ENCODE peak calls at places on chromosomes 16 and 17, in four cellular contexts. One of them, this sample, is unnamed.

GRCh38 chr17:46943511-46944393 is 20.8 kb downstream of the GOSR2 start:
- DNase-seq in SK-N-SH: peak
- DNase-seq in K562: peak
- DNase-seq in H1: peak
- DNase-seq in this sample: peak

GRCh38 chr17:6173653-6174052 is 103.5 kb downstream of the WSCD1 start:
- DNase-seq in H1: no peak
- DNase-seq in SK-N-SH: no peak
- DNase-seq in K562: no peak
- DNase-seq in this sample: no peak

GRCh38 chr17:28328325-28328724 is 6.9 kb downstream of the IFT20 start:
- DNase-seq in K562: no peak
- DNase-seq in H1: no peak
- DNase-seq in SK-N-SH: no peak
- DNase-seq in this sample: no peak

GRCh38 chr17:63700528-63701441 is 860 bp upstream of the LIMD2 start:
- DNase-seq in SK-N-SH: peak
- DNase-seq in K562: no peak
- DNase-seq in H1: peak
- DNase-seq in this sample: peak

GRCh38 chr17:42078396-42079042 is 19.8 kb downstream of the ZNF385C start:
- DNase-seq in K562: peak
- DNase-seq in H1: no peak
- DNase-seq in SK-N-SH: no peak
- DNase-seq in this sample: no peak

GRCh38 chr17:33335491-33336173 is 42.5 kb upstream of the ASIC2 start:
- DNase-seq in K562: peak
- DNase-seq in H1: peak
- DNase-seq in SK-N-SH: no peak
- DNase-seq in this sample: peak

GRCh38 chr16:79525132-79525531 is 75.4 kb downstream of the MAF start:
- DNase-seq in H1: no peak
- DNase-seq in SK-N-SH: no peak
- DNase-seq in K562: no peak
- DNase-seq in this sample: no peak

GRCh38 chr16:82671743-82672142 is 45.0 kb downstream of the CDH13 start:
- DNase-seq in SK-N-SH: no peak
- DNase-seq in H1: peak
- DNase-seq in K562: no peak
- DNase-seq in this sample: peak

GRCh38 chr17:73003487-73003886 is 89.0 kb downstream of the SLC39A11 start:
- DNase-seq in K562: no peak
- DNase-seq in H1: no peak
- DNase-seq in SK-N-SH: no peak
- DNase-seq in this sample: no peak

GRCh38 chr16:24838554-24839266 is 7.1 kb upstream of the SLC5A11 start:
- DNase-seq in H1: no peak
- DNase-seq in SK-N-SH: no peak
- DNase-seq in K562: peak
- DNase-seq in this sample: no peak

GRCh38 chr16:3689731-3690130 is 27.6 kb downstream of the TRAP1 start:
- DNase-seq in H1: no peak
- DNase-seq in K562: no peak
- DNase-seq in SK-N-SH: no peak
- DNase-seq in this sample: no peak

GRCh38 chr16:76535-77272 is 1.3 kb upstream of the MPG start:
- DNase-seq in SK-N-SH: no peak
- DNase-seq in K562: peak
- DNase-seq in H1: no peak
- DNase-seq in this sample: no peak

GRCh38 chr16:65068151-65068740 is 53.6 kb downstream of the CDH11 start:
- DNase-seq in K562: no peak
- DNase-seq in SK-N-SH: no peak
- DNase-seq in H1: no peak
- DNase-seq in this sample: no peak

GRCh38 chr17:6365187-6365943 is 69.6 kb downstream of the AIPL1 start:
- DNase-seq in H1: peak
- DNase-seq in SK-N-SH: no peak
- DNase-seq in K562: no peak
- DNase-seq in this sample: no peak

GRCh38 chr16:383326-384020 is 1.7 kb upstream of the PGAP6 start:
- DNase-seq in H1: peak
- DNase-seq in K562: no peak
- DNase-seq in SK-N-SH: no peak
- DNase-seq in this sample: peak

GRCh38 chr17:74524751-74525725 is 6.2 kb downstream of the CD300LB start:
- DNase-seq in K562: no peak
- DNase-seq in H1: no peak
- DNase-seq in SK-N-SH: peak
- DNase-seq in this sample: no peak

GRCh38 chr16:56245197-56245596 is 53.9 kb downstream of the GNAO1 start:
- DNase-seq in H1: no peak
- DNase-seq in K562: no peak
- DNase-seq in SK-N-SH: no peak
- DNase-seq in this sample: no peak

GRCh38 chr16:67645397-67646121 is 615 bp downstream of the CARMIL2 start:
- DNase-seq in SK-N-SH: no peak
- DNase-seq in K562: no peak
- DNase-seq in H1: no peak
- DNase-seq in this sample: peak

GRCh38 chr17:43356999-43357398 is 41.8 kb upstream of the ARL4D start:
- DNase-seq in H1: no peak
- DNase-seq in SK-N-SH: no peak
- DNase-seq in K562: no peak
- DNase-seq in this sample: no peak

GRCh38 chr16:25868041-25868600 is 176.4 kb downstream of the HS3ST4 start:
- DNase-seq in SK-N-SH: no peak
- DNase-seq in H1: no peak
- DNase-seq in K562: no peak
- DNase-seq in this sample: no peak

GRCh38 chr16:53098526-53099317 is 43.9 kb downstream of the CHD9 start:
- DNase-seq in H1: peak
- DNase-seq in K562: peak
- DNase-seq in SK-N-SH: peak
- DNase-seq in this sample: peak

GRCh38 chr16:648071-648785 is 937 bp upstream of the WDR90 start:
- DNase-seq in SK-N-SH: peak
- DNase-seq in K562: no peak
- DNase-seq in H1: peak
- DNase-seq in this sample: peak

GRCh38 chr16:84751947-84752346 is 52.1 kb downstream of the USP10 start:
- DNase-seq in H1: peak
- DNase-seq in SK-N-SH: no peak
- DNase-seq in K562: no peak
- DNase-seq in this sample: no peak

GRCh38 chr16:24382929-24383328 is 126.8 kb downstream of the CACNG3 start:
- DNase-seq in H1: peak
- DNase-seq in SK-N-SH: no peak
- DNase-seq in K562: no peak
- DNase-seq in this sample: no peak

GRCh38 chr16:11621920-11622651 is 35.4 kb upstream of the LITAF start:
- DNase-seq in H1: no peak
- DNase-seq in K562: no peak
- DNase-seq in SK-N-SH: peak
- DNase-seq in this sample: no peak

GRCh38 chr17:54117452-54117851 is 294.7 kb downstream of the KIF2B start:
- DNase-seq in H1: no peak
- DNase-seq in SK-N-SH: no peak
- DNase-seq in K562: no peak
- DNase-seq in this sample: no peak

GRCh38 chr16:85237817-85238216 is 125.5 kb upstream of the CIBAR2 start:
- DNase-seq in K562: no peak
- DNase-seq in SK-N-SH: no peak
- DNase-seq in H1: no peak
- DNase-seq in this sample: no peak

GRCh38 chr16:50297301-50298074 is 31.1 kb downstream of the ADCY7 start:
- DNase-seq in H1: no peak
- DNase-seq in SK-N-SH: peak
- DNase-seq in K562: no peak
- DNase-seq in this sample: no peak

GRCh38 chr16:88749358-88749757 is 35.7 kb downstream of the PIEZO1 start:
- DNase-seq in H1: no peak
- DNase-seq in K562: no peak
- DNase-seq in SK-N-SH: no peak
- DNase-seq in this sample: no peak

GRCh38 chr17:15403276-15403939 is 62.0 kb upstream of the TEKT3 start:
- DNase-seq in SK-N-SH: no peak
- DNase-seq in K562: no peak
- DNase-seq in H1: no peak
- DNase-seq in this sample: no peak

GRCh38 chr17:70120420-70120819 is 45.4 kb downstream of the KCNJ16 start:
- DNase-seq in K562: no peak
- DNase-seq in SK-N-SH: no peak
- DNase-seq in H1: no peak
- DNase-seq in this sample: no peak

GRCh38 chr16:72783716-72784320 is 264.1 kb downstream of the ZFHX3 start:
- DNase-seq in K562: no peak
- DNase-seq in SK-N-SH: no peak
- DNase-seq in H1: no peak
- DNase-seq in this sample: no peak

GRCh38 chr17:41339571-41340169 is 11.0 kb downstream of the KRT33A start:
- DNase-seq in H1: peak
- DNase-seq in SK-N-SH: no peak
- DNase-seq in K562: no peak
- DNase-seq in this sample: no peak

GRCh38 chr17:78174870-78175642 is 6.7 kb downstream of the SYNGR2 start:
- DNase-seq in H1: peak
- DNase-seq in K562: no peak
- DNase-seq in SK-N-SH: no peak
- DNase-seq in this sample: peak

GRCh38 chr17:61204456-61204855 is 195.2 kb upstream of the TBX2 start:
- DNase-seq in H1: no peak
- DNase-seq in SK-N-SH: no peak
- DNase-seq in K562: no peak
- DNase-seq in this sample: no peak

GRCh38 chr16:89407282-89407924 is 83.0 kb downstream of the ANKRD11 start:
- DNase-seq in SK-N-SH: no peak
- DNase-seq in H1: no peak
- DNase-seq in K562: no peak
- DNase-seq in this sample: no peak

GRCh38 chr17:32127156-32127897 is 15.0 kb upstream of the RHOT1 start:
- DNase-seq in SK-N-SH: peak
- DNase-seq in H1: peak
- DNase-seq in K562: peak
- DNase-seq in this sample: peak

DNA sequence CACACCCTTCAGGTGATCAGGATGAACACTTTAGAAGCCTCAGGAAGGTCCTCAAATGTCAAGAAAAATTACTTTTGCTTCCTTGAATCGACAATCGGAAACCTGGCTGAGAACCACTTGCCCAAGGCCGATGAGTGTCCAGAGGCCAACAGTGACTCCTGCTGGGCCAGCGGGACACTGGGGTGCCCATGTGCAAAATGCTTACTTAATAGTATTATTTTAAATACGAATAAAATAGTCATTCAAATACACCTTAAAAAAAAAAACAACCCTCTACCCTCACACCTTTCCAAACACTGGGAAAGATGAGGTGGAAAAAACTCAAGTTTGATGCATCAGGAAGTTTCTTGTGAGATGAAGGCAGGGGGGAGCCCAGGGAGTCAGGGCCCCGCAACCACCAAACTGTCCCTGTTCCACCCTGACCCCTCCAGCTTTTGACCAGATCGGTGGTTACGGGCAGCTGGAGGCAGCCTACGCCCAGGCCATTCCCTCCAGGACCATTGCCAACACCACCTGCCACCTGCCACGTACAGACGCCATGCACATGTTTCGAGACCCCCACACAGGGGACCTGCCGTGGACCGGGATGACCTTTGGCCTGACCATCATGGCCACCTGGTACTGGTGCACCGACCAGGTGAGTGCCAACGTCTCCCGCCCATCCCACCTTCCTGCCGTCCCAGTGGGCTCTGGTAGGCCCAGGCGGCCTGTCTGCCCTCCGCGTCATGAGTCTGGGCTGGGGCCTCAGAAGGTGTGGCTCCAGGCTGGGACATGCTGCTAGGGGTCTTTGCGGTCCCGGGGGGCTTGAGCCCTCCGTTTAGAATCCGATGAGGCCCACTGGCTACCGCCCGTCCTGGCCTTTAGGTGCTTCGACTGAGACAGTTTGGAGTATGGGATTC is 18.9 kb downstream of the SLC5A10 start:
- DNase-seq in H1: no peak
- DNase-seq in K562: no peak
- DNase-seq in SK-N-SH: no peak
- DNase-seq in this sample: no peak
- TF ChIP-seq CTCF in H1: peak
- TF ChIP-seq CTCF in K562: no peak
- TF ChIP-seq CTCF in SK-N-SH: peak
- TF ChIP-seq CTCF in this sample: no peak

GRCh38 chr17:81712468-81713003 is 452 bp downstream of the SLC25A10 start:
- DNase-seq in K562: peak
- DNase-seq in H1: no peak
- DNase-seq in SK-N-SH: peak
- DNase-seq in this sample: no peak
- TF ChIP-seq TEAD4 in K562: no peak
- TF ChIP-seq TEAD4 in H1: no peak
- TF ChIP-seq TEAD4 in SK-N-SH: no peak
- TF ChIP-seq TEAD4 in this sample: no peak

GRCh38 chr16:66551362-66551761 is 1.0 kb upstream of the CKLF start:
- DNase-seq in SK-N-SH: peak
- DNase-seq in H1: no peak
- DNase-seq in K562: peak
- DNase-seq in this sample: peak
- TF ChIP-seq CTCF in SK-N-SH: peak
- TF ChIP-seq CTCF in H1: peak
- TF ChIP-seq CTCF in K562: peak
- TF ChIP-seq CTCF in this sample: peak

DNA sequence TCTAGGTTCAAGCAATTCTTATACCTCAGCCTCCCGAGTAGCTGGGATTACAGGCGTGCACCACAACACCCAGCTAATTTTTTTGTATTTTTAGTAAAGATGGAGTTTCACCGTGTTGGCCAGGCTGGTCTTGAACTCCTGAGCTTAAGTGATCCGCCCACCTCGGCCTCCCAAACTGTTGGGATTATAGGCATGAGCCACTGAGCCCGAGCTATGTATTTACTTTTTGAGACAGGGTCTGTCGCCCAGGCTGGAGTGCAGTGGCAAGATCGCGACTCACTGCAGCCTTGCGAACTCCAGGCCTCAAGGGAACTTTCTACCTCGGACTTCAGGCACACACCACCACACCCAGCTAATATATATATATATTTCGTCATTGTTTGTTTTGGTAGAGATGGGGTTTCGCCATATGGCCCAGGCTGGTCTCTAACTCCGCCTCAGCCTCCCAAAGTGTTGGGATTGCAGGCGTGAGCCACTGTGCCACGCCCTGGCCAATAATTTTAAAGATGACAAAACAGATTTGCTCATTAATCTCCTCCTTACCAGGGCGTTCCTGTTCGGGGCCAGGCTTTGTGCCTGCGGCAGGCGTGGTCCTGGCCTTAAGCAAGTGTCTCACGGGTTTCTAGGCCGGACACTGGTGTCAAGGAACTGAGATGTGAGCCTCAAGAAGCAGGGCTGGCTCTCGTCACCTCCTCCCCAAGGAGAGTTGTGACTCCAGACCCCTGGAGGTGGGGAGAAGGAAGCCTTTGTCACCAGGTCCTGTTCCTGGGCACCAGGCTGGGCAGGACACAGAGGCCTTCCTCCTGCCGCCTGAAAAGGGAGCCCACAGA is 4.3 kb upstream of the NPW start:
- DNase-seq in SK-N-SH: no peak
- DNase-seq in K562: no peak
- DNase-seq in H1: no peak
- DNase-seq in this sample: no peak
- TF ChIP-seq TEAD4 in SK-N-SH: no peak
- TF ChIP-seq TEAD4 in K562: no peak
- TF ChIP-seq TEAD4 in H1: no peak
- TF ChIP-seq TEAD4 in this sample: no peak